ENCODE peak calls at places on chromosomes 6 and 20, in five cellular contexts. T is A549, G is GM12878, M is HepG2, B is GM23338. K is an unnamed sample.
A peak's percentile ranks its signal among the peaks of the same experiment; 100 is the strongest.

GRCh38 chr20:23046431-23046830 is 3.0 kb downstream of the THBD start:
- DNase-seq in T (no peak), G (no peak), M (no peak), B (no peak), K (no peak)

GRCh38 chr6:14734416-14735340 is 511.2 kb upstream of the JARID2 start:
- DNase-seq in T (no peak), G (peak; percentile 88), M (no peak), B (no peak), K (no peak)

GRCh38 chr6:121732641-121733040 is 297.2 kb downstream of the GJA1 start:
- DNase-seq in T (no peak), G (no peak), M (no peak), B (no peak), K (no peak)

GRCh38 chr6:41073968-41074691 is 1.4 kb downstream of the NFYA start:
- DNase-seq in T (no peak), G (no peak), M (no peak), B (peak; percentile 24), K (no peak)

GRCh38 chr6:20034408-20034769 is 177.9 kb downstream of the MBOAT1 start:
- DNase-seq in T (no peak), G (no peak), M (no peak), B (no peak), K (no peak)

GRCh38 chr6:122956376-122956775 is 39.7 kb upstream of the CLVS2 start:
- DNase-seq in T (no peak), G (no peak), M (no peak), B (peak; percentile 13), K (no peak)

GRCh38 chr6:24497254-24497989 is 2.7 kb downstream of the ALDH5A1 start:
- DNase-seq in T (no peak), G (no peak), M (no peak), B (no peak), K (no peak)

GRCh38 chr6:1053587-1053986 is 258.3 kb upstream of the FOXQ1 start:
- DNase-seq in T (no peak), G (no peak), M (no peak), B (no peak), K (no peak)

GRCh38 chr6:157693867-157694266 is 129.2 kb upstream of the SNX9 start:
- DNase-seq in T (no peak), G (no peak), M (no peak), B (no peak), K (no peak)

GRCh38 chr6:137361701-137362100 is 132.5 kb downstream of the OLIG3 start:
- DNase-seq in T (no peak), G (no peak), M (peak; percentile 69), B (no peak), K (no peak)

GRCh38 chr20:6664574-6664973 is 102.9 kb upstream of the BMP2 start:
- DNase-seq in T (no peak), G (no peak), M (no peak), B (no peak), K (no peak)

GRCh38 chr6:149897015-149897697 is 757 bp downstream of the RAET1E start:
- DNase-seq in T (peak; percentile 52), G (no peak), M (no peak), B (no peak), K (no peak)

DNA sequence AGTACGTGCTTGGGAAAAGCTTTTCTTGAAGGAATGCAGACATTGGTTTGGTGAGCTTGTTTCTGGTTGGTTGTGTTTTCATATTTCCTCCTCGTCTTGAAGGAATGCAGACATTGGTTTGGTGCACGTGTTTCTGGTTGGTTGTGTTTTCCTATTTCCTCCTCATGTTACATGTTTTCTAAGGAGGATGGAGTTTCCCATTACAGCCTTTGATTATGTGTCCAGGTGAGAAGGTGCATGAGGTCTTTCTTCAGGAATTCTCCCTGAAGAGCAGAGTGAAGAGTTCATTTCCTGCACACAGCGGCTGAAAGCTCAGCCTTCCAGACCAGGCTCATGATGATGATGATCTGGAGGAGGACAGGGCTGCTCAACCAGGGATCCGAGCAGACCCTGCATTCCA is 190.6 kb downstream of the SMOC2 start:
- DNase-seq in T (no peak), G (no peak), M (no peak), B (no peak), K (no peak)
- H3K4me1 ChIP-seq in T (no peaks in the 10 kb centered on the region), G (no peaks in the 10 kb centered on the region), M (no peaks in the 10 kb centered on the region), B (peaks cover 6% of the 10 kb centered on the region), K (no peaks in the 10 kb centered on the region)

DNA sequence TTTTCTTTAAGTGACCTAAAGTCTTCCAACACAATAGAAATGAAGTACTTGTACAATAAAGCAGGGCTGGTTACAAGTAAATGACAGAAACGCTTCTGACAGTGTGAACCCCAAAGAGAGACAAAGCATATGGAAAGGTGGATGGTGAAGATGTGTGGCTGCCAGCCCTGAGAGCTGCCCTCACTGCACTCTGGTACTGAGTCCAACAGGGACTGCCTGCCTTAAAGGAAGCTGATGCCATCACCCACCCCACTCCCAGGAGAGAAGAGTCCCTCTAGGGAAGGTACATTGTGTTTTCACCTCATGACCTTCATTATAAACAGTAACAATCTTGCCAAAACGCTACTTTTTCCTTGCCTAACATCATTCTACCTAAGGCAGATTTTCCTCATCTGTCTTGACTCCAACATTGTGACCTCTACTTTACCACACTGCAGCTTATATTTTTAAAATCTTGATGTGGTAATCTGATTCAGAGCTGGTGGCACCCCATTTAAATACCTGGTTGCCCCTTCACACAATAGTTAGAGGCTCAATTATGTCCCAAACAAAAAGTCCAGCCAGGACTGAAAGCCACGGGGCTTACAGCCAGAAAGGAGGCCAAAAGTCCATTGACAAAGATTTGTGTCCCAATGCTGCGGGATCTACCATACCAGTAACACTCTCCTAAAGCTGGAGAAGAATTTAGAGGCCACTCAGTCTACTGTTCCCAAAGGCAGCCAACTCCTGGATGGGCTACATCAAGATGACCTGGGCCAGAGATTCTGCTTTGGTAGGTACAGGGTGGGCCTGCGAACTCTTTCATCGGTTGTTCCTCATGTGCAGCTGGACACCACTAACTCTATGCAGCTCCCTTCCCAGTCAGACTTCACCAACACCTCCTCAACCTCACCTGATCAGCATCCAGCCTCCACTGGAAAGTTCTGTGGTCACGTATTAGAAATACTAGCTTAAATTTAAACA is 4.4 kb downstream of the APMAP start:
- DNase-seq in T (no peak), G (no peak), M (peak; percentile 41), B (no peak), K (no peak)
- TF ChIP-seq REST in T (no peak), G (no peak), M (no peak), B (no peak), K (no peak)

GRCh38 chr20:63185215-63185796 is 30.6 kb downstream of the YTHDF1 start:
- DNase-seq in T (no peak), G (no peak), M (no peak), B (no peak), K (no peak)

GRCh38 chr20:63187338-63188158 is 28.4 kb downstream of the YTHDF1 start:
- DNase-seq in T (no peak), G (no peak), M (no peak), B (no peak), K (no peak)

GRCh38 chr20:63186084-63186483 is 29.8 kb downstream of the YTHDF1 start:
- DNase-seq in T (no peak), G (no peak), M (no peak), B (no peak), K (no peak)

GRCh38 chr20:63188159-63188442 is 27.8 kb downstream of the YTHDF1 start:
- DNase-seq in T (no peak), G (no peak), M (no peak), B (no peak), K (no peak)

GRCh38 chr20:63186528-63187316 is 29.2 kb downstream of the YTHDF1 start:
- DNase-seq in T (no peak), G (no peak), M (peak; percentile 27), B (no peak), K (no peak)
- TF ChIP-seq CTCF in T (no peak), G (no peak), M (peak; percentile 7), B (peak; percentile 10), K (no peak)

GRCh38 chr20:496126-496696 is 33.9 kb upstream of the TBC1D20 start:
- DNase-seq in T (no peak), G (no peak), M (no peak), B (no peak), K (no peak)
- H3K4me1 ChIP-seq in T (peaks cover 13% of the 10 kb centered on the region), G (no peaks in the 10 kb centered on the region), M (no peaks in the 10 kb centered on the region), B (no peaks in the 10 kb centered on the region), K (no peaks in the 10 kb centered on the region)

DNA sequence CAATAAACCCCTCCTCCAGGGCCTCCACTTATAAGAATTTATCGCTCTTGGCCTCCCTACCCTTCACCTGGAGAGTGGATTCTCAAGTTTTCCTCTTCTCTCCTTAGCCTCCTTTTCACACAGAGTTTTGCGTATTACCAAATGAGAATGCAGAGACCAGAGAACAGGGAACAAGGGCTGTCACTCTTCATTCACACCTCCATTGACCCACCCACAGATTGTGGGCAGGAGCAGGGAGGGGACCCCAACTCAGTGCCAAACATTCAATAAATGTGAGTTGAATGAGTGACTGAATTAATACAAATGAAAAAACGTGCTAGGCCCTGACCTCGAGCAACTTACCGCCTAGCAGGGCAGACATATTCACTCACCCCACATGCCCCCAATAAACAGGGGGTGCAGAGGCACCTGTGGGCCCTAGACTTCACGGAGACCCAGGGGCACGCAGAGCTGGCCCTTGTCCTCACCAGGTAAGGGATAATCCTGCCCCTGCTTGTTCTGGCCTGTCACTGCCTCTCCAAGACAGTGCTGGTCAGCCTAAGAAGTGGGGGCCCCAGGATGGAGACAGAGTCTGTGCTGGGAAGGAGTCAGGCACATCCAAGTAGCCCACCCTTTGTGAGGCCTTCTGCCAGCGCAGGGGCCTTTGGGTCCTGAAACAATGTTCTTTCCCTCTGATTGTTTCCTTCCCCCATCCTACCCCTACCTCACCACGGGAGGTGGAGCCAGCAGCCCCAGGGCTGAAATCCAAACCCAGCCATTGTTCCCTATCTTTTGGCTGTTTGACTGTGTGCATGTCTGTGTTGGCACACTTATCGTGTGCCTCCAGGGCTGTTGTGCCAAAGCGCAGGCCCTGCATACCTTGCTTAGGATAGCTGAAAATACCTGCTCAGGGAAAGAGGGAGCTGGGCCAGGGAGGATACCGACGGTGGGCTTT is 8.4 kb upstream of the TJAP1 start:
- DNase-seq in T (no peak), G (no peak), M (no peak), B (peak; percentile 20), K (no peak)
- TF ChIP-seq REST in T (no peak), G (no peak), M (no peak), B (no peak), K (no peak)

GRCh38 chr6:140001851-140002301 is 627.4 kb upstream of the CITED2 start:
- DNase-seq in T (no peak), G (no peak), M (no peak), B (no peak), K (no peak)

GRCh38 chr6:140001005-140001404 is 626.6 kb upstream of the CITED2 start:
- DNase-seq in T (no peak), G (no peak), M (no peak), B (no peak), K (no peak)

GRCh38 chr6:139990865-139991264 is 616.4 kb upstream of the CITED2 start:
- DNase-seq in T (no peak), G (no peak), M (no peak), B (no peak), K (no peak)

GRCh38 chr6:139996253-139996834 is 621.9 kb upstream of the CITED2 start:
- DNase-seq in T (no peak), G (peak; percentile 35), M (peak; percentile 48), B (peak; percentile 62), K (no peak)
- TF ChIP-seq CTCF in T (no peak), G (peak; percentile 32), M (peak; percentile 74), B (peak; percentile 53), K (peak; percentile 23)